ENCODE peak calls at places on chromosomes 4 and X, in six cellular contexts. W, A, M, H, F and B are unnamed samples.
A peak's percentile ranks its signal among the peaks of the same experiment; 100 is the strongest.

GRCh38 chr4:39814403-39815185 is 116.7 kb downstream of the UBE2K start:
- DNase-seq in W (peak; percentile 42), A (peak; percentile 30), M (peak; percentile 16), H (peak; percentile 24), F (no peak), B (no peak)

GRCh38 chr4:1967512-1968149 is 41.1 kb downstream of the NELFA start:
- DNase-seq in W (peak; percentile 11), A (peak; percentile 45), M (no peak), H (peak; percentile 59), F (no peak), B (no peak)

GRCh38 chr4:55635760-55636621 is at the start of gene NMU:
- DNase-seq in W (peak; percentile 5), A (peak; percentile 29), M (no peak), H (peak; percentile 87), F (peak; percentile 75), B (peak; percentile 59)

GRCh38 chr4:2061208-2062131 is 2.3 kb downstream of the NAT8L start:
- DNase-seq in W (no peak), A (no peak), M (no peak), H (peak; percentile 42), F (no peak), B (no peak)

GRCh38 chrX:153474718-153475117 is 4.3 kb upstream of the HAUS7 start:
- DNase-seq in W (peak; percentile 61), A (peak; percentile 70), M (no peak), H (no peak), F (peak; percentile 43), B (peak; percentile 57)

GRCh38 chrX:74925210-74926088 is at the start of gene NEXMIF:
- DNase-seq in W (peak; percentile 7), A (peak; percentile 11), M (no peak), H (peak; percentile 77), F (peak; percentile 13), B (peak; percentile 17)

GRCh38 chr4:107666134-107666533 is 53.9 kb downstream of the PAPSS1 start:
- DNase-seq in W (peak; percentile 71), A (peak; percentile 29), M (peak; percentile 8), H (peak; percentile 2), F (no peak), B (no peak)

GRCh38 chr4:89712141-89712540 is 124.8 kb downstream of the SNCA start:
- DNase-seq in W (peak; percentile 63), A (peak; percentile 65), M (no peak), H (peak; percentile 20), F (no peak), B (no peak)

GRCh38 chrX:6941041-6941440 is 206.5 kb upstream of the STS start:
- DNase-seq in W (no peak), A (peak; percentile 13), M (no peak), H (no peak), F (no peak), B (no peak)

GRCh38 chrX:84064814-84065213 is 123.2 kb downstream of the RPS6KA6 start:
- DNase-seq in W (no peak), A (no peak), M (no peak), H (no peak), F (no peak), B (no peak)

GRCh38 chr4:120842046-120842445 is 80.5 kb downstream of the PRDM5 start:
- DNase-seq in W (peak; percentile 51), A (peak; percentile 85), M (no peak), H (peak; percentile 21), F (no peak), B (no peak)

GRCh38 chrX:47313056-47313455 is 57.3 kb upstream of the ZNF157 start:
- DNase-seq in W (no peak), A (no peak), M (no peak), H (no peak), F (no peak), B (no peak)

GRCh38 chr4:70927502-70928139 is 25.5 kb downstream of the MOB1B start:
- DNase-seq in W (no peak), A (no peak), M (peak; percentile 81), H (no peak), F (no peak), B (peak; percentile 62)

GRCh38 chr4:90546114-90546513 is 418.9 kb downstream of the CCSER1 start:
- DNase-seq in W (peak; percentile 3), A (peak; percentile 3), M (no peak), H (no peak), F (no peak), B (no peak)

GRCh38 chr4:26700110-26700509 is 116.2 kb downstream of the TBC1D19 start:
- DNase-seq in W (no peak), A (no peak), M (no peak), H (no peak), F (no peak), B (no peak)

GRCh38 chr4:54090804-54091623 is 8.9 kb upstream of the GSX2 start:
- DNase-seq in W (no peak), A (peak; percentile 39), M (no peak), H (peak; percentile 77), F (peak; percentile 53), B (peak; percentile 64)

GRCh38 chr4:164616961-164617360 is 137.0 kb upstream of the SMIM31 start:
- DNase-seq in W (no peak), A (no peak), M (no peak), H (no peak), F (no peak), B (no peak)

GRCh38 chr4:70471897-70472296 is at the start of gene MUC7:
- DNase-seq in W (no peak), A (no peak), M (no peak), H (no peak), F (no peak), B (no peak)

GRCh38 chr4:152708361-152708760 is 28.6 kb upstream of the TMEM154 start:
- DNase-seq in W (no peak), A (no peak), M (no peak), H (no peak), F (no peak), B (no peak)

GRCh38 chr4:3342182-3342854 is 49.5 kb downstream of the RGS12 start:
- DNase-seq in W (peak; percentile 40), A (peak; percentile 79), M (no peak), H (no peak), F (no peak), B (no peak)

GRCh38 chr4:113673450-113673849 is 88.1 kb downstream of the CAMK2D start:
- DNase-seq in W (no peak), A (peak; percentile 33), M (peak; percentile 50), H (no peak), F (no peak), B (no peak)

GRCh38 chr4:67393699-67394281 is 151.5 kb downstream of the CENPC start:
- DNase-seq in W (peak; percentile 66), A (peak; percentile 33), M (peak; percentile 59), H (peak; percentile 16), F (no peak), B (no peak)

GRCh38 chr4:168605411-168605810 is 108.6 kb downstream of the PALLD start:
- DNase-seq in W (peak; percentile 64), A (peak; percentile 93), M (no peak), H (no peak), F (no peak), B (no peak)

GRCh38 chr4:122633211-122633610 is 12.3 kb upstream of the IL21 start:
- DNase-seq in W (peak; percentile 6), A (peak; percentile 18), M (no peak), H (no peak), F (no peak), B (no peak)

GRCh38 chr4:25106363-25107151 is 53.7 kb downstream of the SEPSECS start:
- DNase-seq in W (no peak), A (no peak), M (no peak), H (no peak), F (no peak), B (no peak)

GRCh38 chrX:119093991-119094741 is 21.4 kb downstream of the CT47C1 start:
- DNase-seq in W (no peak), A (peak; percentile 13), M (no peak), H (no peak), F (no peak), B (no peak)

GRCh38 chrX:131816551-131817136 is 206.5 kb upstream of the STK26 start:
- DNase-seq in W (no peak), A (peak; percentile 58), M (peak; percentile 0), H (peak; percentile 51), F (no peak), B (no peak)

GRCh38 chrX:28347526-28347925 is 239.7 kb upstream of the IL1RAPL1 start:
- DNase-seq in W (no peak), A (no peak), M (no peak), H (no peak), F (no peak), B (no peak)

GRCh38 chr4:132992686-132993085 is 156.4 kb upstream of the PCDH10 start:
- DNase-seq in W (peak; percentile 35), A (no peak), M (no peak), H (no peak), F (no peak), B (no peak)

GRCh38 chr4:15652191-15652590 is 3.0 kb downstream of the FBXL5 start:
- DNase-seq in W (no peak), A (peak; percentile 12), M (no peak), H (no peak), F (no peak), B (no peak)
- H3K4me3 ChIP-seq in W (no peak overlapping the region), A (peak overlapping the region; percentile 90), M (peak overlapping the region; percentile 92), H (no peak overlapping the region), F (no peak overlapping the region), B (no peak overlapping the region)

GRCh38 chr4:42364654-42365053 is 32.6 kb upstream of the SHISA3 start:
- DNase-seq in W (no peak), A (no peak), M (no peak), H (no peak), F (no peak), B (no peak)
- TF ChIP-seq CTCF in W (no peak), A (no peak), M (no peak), H (no peak), F (no peak), B (no peak)

DNA sequence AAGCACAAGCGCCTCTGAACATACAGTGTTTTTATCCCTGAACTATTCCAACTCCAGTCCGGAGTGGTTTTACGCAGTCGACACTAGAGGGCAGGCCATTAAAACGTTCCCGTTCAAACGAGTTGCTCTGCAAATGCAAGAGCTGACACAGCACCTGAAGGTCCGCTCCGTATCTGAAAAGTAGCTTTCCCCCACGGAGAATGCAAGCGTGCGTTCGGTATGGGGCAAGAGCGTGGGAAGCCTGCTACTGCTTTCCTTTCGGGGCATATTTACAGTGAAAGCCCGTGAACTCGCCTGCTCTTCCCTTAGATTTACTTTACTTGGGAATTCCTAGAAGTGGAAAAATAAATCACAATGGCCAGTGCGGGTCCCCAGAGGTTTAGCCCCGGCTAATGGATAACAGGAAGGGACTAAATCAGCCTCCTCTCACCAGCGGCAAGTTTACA is 190.8 kb downstream of the TSPAN5 start:
- DNase-seq in W (peak; percentile 96), A (peak; percentile 91), M (peak; percentile 62), H (peak; percentile 74), F (peak; percentile 63), B (no peak)
- H3K4me3 ChIP-seq in W (peak overlapping the region; percentile 50), A (peak overlapping the region; percentile 62), M (no peak overlapping the region), H (peak overlapping the region; percentile 46), F (no peak overlapping the region), B (peak overlapping the region; percentile 29)

GRCh38 chr4:925171-925570 is 6.9 kb downstream of the GAK start:
- DNase-seq in W (no peak), A (no peak), M (no peak), H (peak; percentile 25), F (no peak), B (no peak)

GRCh38 chr4:924107-925096 is 7.7 kb downstream of the GAK start:
- DNase-seq in W (peak; percentile 45), A (peak; percentile 68), M (peak; percentile 68), H (peak; percentile 46), F (no peak), B (peak; percentile 72)

GRCh38 chr4:929096-929765 is 2.9 kb downstream of the GAK start:
- DNase-seq in W (no peak), A (no peak), M (no peak), H (peak; percentile 5), F (no peak), B (no peak)

GRCh38 chr4:925771-926500 is 6.2 kb downstream of the GAK start:
- DNase-seq in W (no peak), A (no peak), M (no peak), H (peak; percentile 6), F (no peak), B (no peak)

GRCh38 chr4:926538-926937 is 5.6 kb downstream of the GAK start:
- DNase-seq in W (peak; percentile 30), A (no peak), M (peak; percentile 59), H (peak; percentile 49), F (no peak), B (no peak)
- TF ChIP-seq CTCF in W (peak; percentile 49), A (no peak), M (peak; percentile 76), H (no peak), F (no peak), B (peak; percentile 49)